ENCODE peak calls at places on chromosomes 11 and 22, in five cellular contexts. B is PC-3, V is adipocyte, D is upper lobe of left lung, I is IMR-90. F is an unnamed sample. For H3K4me1, the result is how much of the 10 kb centered on the place peaks cover.

GRCh38 chr11:67372993-67373915 is at the start of gene CLCF1:
- DNase-seq in V (peak), I (peak), B (peak), D (peak), F (peak)

GRCh38 chr11:31968774-31969433 is 122.0 kb upstream of the RCN1 start:
- DNase-seq in D (no peak), B (peak), V (peak), I (peak), F (no peak)

GRCh38 chr22:27677895-27678458 is 123.6 kb downstream of the MN1 start:
- DNase-seq in B (no peak), D (no peak), I (no peak), V (no peak), F (no peak)

GRCh38 chr11:115659061-115659963 is 155.1 kb upstream of the CADM1 start:
- DNase-seq in V (peak), B (no peak), I (peak), D (no peak), F (no peak)

GRCh38 chr11:104060004-104060403 is 23.6 kb downstream of the DDI1 start:
- DNase-seq in D (no peak), B (no peak), I (peak), V (peak), F (no peak)

GRCh38 chr11:117717485-117718314 is 79.3 kb downstream of the DSCAML1 start:
- DNase-seq in I (no peak), B (peak), D (peak), V (no peak), F (no peak)

GRCh38 chr11:12808519-12808918 is 134.3 kb downstream of the TEAD1 start:
- DNase-seq in B (peak), I (peak), D (no peak), V (no peak), F (no peak)

GRCh38 chr22:37021041-37021440 is 1.5 kb downstream of the MPST start:
- DNase-seq in D (no peak), B (no peak), I (no peak), V (no peak), F (no peak)

GRCh38 chr11:119115484-119116234 is 5.7 kb upstream of the HINFP start:
- DNase-seq in D (peak), B (no peak), I (no peak), V (no peak), F (no peak)

GRCh38 chr11:116929393-116930090 is 92.1 kb upstream of the APOA1 start:
- DNase-seq in D (no peak), V (peak), I (peak), B (no peak), F (no peak)

GRCh38 chr22:23859201-23859600 is 1.5 kb downstream of the SLC2A11 start:
- DNase-seq in V (no peak), D (no peak), B (no peak), I (no peak), F (no peak)

GRCh38 chr11:537622-538430 is 499 bp downstream of the LRRC56 start:
- DNase-seq in D (no peak), I (no peak), V (no peak), B (no peak), F (no peak)

GRCh38 chr11:27471588-27472397 is 797 bp downstream of the LGR4 start:
- DNase-seq in D (peak), V (peak), I (no peak), B (peak), F (peak)

GRCh38 chr11:3841426-3842304 is 906 bp upstream of the RHOG start:
- DNase-seq in D (peak), V (peak), I (peak), B (peak), F (peak)

GRCh38 chr11:130738618-130739017 is 177.7 kb downstream of the SNX19 start:
- DNase-seq in B (peak), D (no peak), V (peak), I (peak), F (no peak)

GRCh38 chr11:70606951-70607330 is 208.6 kb downstream of the CTTN start:
- DNase-seq in B (no peak), D (no peak), I (no peak), V (no peak), F (no peak)

GRCh38 chr11:96188625-96189006 is 154.4 kb downstream of the MAML2 start:
- DNase-seq in I (peak), D (no peak), V (peak), B (no peak), F (no peak)

GRCh38 chr22:40401532-40401931 is 31.1 kb downstream of the SGSM3 start:
- DNase-seq in B (no peak), V (no peak), D (no peak), I (no peak), F (peak)

GRCh38 chr11:35215945-35216344 is 77.0 kb downstream of the CD44 start:
- DNase-seq in V (no peak), D (no peak), B (no peak), I (no peak), F (no peak)

GRCh38 chr11:15629690-15630321 is 515.1 kb downstream of the INSC start:
- DNase-seq in I (no peak), V (peak), D (peak), B (no peak), F (no peak)

GRCh38 chr11:18802381-18803257 is 11.0 kb upstream of the PTPN5 start:
- DNase-seq in D (peak), B (peak), I (peak), V (peak), F (peak)

GRCh38 chr11:130062030-130062429 is 7.7 kb upstream of the APLP2 start:
- DNase-seq in B (peak), D (no peak), I (no peak), V (no peak), F (no peak)

GRCh38 chr11:102320166-102320565 is 2.9 kb downstream of the BIRC3 start:
- DNase-seq in V (no peak), B (no peak), I (no peak), D (no peak), F (no peak)

GRCh38 chr22:25111579-25112517 is 87.8 kb upstream of the CRYBB3 start:
- DNase-seq in I (no peak), V (peak), B (no peak), D (peak), F (no peak)

GRCh38 chr22:28341001-28341400 is 338.6 kb downstream of the TTC28 start:
- DNase-seq in V (peak), I (peak), D (no peak), B (peak), F (no peak)

GRCh38 chr22:26671317-26672059 is 14.1 kb downstream of the MIAT start:
- DNase-seq in V (no peak), I (no peak), D (peak), B (no peak), F (peak)

GRCh38 chr11:21263026-21263425 is 593.6 kb downstream of the NELL1 start:
- DNase-seq in I (no peak), D (no peak), V (no peak), B (no peak), F (no peak)

GRCh38 chr11:102328748-102329147 is 11.5 kb downstream of the BIRC3 start:
- DNase-seq in I (no peak), B (no peak), D (no peak), V (no peak), F (no peak)

GRCh38 chr11:64245401-64245796 is 1.3 kb downstream of the PPP1R14B start:
- DNase-seq in D (no peak), V (no peak), I (no peak), B (peak), F (peak)

GRCh38 chr11:64248578-64248977 is 1.8 kb upstream of the PPP1R14B start:
- DNase-seq in I (no peak), V (no peak), D (no peak), B (no peak), F (no peak)

GRCh38 chr11:64245797-64246623 is 733 bp downstream of the PPP1R14B start:
- DNase-seq in I (peak), D (peak), B (peak), V (peak), F (peak)

GRCh38 chr11:64247729-64248531 is 1.2 kb upstream of the PPP1R14B start:
- DNase-seq in V (no peak), D (no peak), B (no peak), I (no peak), F (no peak)

DNA sequence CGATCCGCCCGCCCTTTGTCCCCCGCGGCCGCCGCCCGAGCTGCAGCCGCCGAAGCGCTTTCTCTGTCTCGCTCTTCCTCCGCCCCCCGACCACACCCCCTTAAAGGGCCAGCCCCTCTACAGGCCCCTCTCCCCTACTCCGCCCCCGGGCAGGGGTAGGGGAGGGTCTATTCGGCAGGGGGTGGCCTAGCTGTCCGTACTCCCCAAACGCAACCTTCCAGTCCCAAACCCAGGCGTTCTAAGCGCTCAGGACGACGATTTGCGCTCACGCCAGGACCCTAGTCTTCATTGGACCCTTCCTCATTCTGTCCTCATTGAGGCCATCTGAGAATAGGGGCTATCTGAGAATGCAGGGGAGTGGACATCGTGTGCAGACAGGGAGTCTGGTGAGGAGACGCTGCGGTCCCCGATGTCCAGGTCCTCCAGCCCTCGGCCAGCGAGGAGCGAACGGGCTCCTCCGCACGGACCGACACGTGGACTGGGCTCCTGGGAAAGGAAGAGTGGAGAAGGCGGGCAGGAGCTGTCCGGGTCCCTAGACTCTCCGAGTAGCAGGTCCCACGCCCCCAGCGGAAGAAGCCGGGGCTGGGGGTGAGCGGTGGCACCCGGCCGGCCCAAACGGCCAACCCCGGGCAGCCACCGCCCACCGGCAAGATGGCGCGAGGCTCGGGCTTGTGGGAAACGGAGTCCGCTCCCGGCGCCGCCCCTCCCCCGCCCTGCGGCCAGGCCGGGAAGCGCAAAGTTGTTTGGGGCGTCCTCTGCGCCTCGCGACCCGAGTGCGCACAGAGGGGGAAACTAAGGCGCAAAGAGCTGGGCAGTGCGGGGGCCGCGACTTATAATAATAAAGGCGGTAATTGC is at the start of gene PPP1R14B:
- DNase-seq in B (peak), D (peak), V (peak), I (peak), F (peak)
- H3K4me1 ChIP-seq in B (under half), D (under half), V (under half), I (under half), F (under half)

GRCh38 chr11:66039765-66040164 is 9.2 kb downstream of the GAL3ST3 start:
- DNase-seq in D (no peak), V (no peak), I (no peak), B (no peak), F (no peak)
- H3K4me1 ChIP-seq in D (under half), V (under half), I (under half), B (under half), F (under half)

GRCh38 chr22:31635638-31636306 is 26.2 kb downstream of the PISD start:
- DNase-seq in D (peak), B (no peak), V (no peak), I (no peak), F (no peak)

GRCh38 chr22:31637375-31637937 is 24.6 kb downstream of the PISD start:
- DNase-seq in D (peak), B (no peak), V (no peak), I (no peak), F (no peak)

GRCh38 chr22:31639640-31640039 is 22.4 kb downstream of the PISD start:
- DNase-seq in B (peak), I (no peak), D (peak), V (no peak), F (no peak)

GRCh38 chr22:31637938-31638618 is 23.9 kb downstream of the PISD start:
- DNase-seq in V (no peak), I (no peak), B (no peak), D (peak), F (no peak)
- H3K4me1 ChIP-seq in V (under half), I (under half), B (under half), D (under half), F (under half)

DNA sequence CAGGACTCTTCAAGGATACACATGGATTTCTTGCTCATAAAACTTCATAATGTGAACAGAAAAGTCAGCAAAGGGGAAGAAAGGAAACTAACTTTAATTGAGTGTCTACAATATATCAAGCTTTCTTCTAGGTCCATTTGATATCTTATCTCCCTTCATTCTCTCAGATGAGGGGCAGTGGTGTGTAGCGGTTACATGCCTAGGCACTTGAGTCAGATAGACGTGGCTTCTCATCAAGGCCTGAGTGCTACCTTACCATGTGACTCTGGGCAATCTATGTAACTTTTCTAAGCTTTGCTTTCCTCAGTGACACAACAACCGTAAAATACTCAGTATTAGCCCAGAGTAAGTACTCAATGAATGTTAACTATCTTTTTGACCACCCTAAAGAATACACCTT is 25.2 kb upstream of the FZD4 start:
- DNase-seq in D (no peak), I (no peak), V (no peak), B (no peak), F (no peak)
- H3K4me1 ChIP-seq in D (under half), I (under half), V (half or more), B (under half), F (under half)

DNA sequence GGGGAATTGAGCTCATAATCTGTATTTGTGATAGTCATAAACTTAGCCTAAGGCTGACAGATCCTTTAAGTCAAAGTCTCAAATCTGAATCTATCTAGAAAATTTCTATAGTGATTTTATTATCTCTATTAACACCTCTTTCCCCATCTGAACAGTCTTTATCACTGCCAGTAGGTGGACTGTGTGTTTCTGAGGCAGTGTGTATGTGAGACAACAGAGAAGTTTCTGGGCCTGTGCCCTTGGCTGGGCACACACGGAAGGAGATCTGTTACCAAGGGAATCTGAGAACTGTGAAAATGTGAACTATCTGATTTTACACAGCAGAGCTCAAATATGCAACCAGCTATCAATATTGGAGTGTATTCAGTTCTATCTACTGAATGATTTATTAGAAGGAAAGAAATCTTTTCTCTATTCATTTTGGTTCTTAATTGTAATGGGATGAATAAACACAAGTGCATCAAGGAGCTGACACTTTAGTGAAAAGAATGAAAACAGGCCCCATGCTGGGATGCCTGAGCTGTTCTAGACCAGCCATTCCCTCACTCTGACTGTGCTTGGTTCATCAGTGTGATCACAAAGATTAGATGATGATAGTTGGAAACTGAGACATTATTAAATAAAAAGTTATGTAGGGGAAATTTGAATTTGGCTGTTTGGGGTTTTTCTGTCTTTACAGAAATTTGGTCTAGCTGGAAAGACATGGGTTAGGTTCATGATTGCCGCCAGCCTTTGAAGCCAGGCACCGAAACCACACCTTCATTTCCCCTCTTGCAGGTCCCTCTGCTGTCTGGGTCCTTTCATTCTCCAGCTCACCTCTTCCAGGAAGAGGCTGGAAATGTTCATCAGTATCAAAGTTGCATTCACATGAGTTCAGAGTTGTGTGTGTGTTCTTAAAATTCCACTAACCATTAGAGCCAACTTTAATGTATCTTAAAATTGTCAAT is 68.1 kb downstream of the LIF start:
- DNase-seq in D (no peak), V (no peak), B (no peak), I (no peak), F (no peak)
- H3K4me1 ChIP-seq in D (under half), V (under half), B (under half), I (under half), F (under half)

GRCh38 chr11:62505784-62506145 is 40.8 kb downstream of the AHNAK start:
- DNase-seq in I (no peak), D (no peak), V (no peak), B (no peak), F (no peak)
- H3K4me1 ChIP-seq in I (under half), D (half or more), V (under half), B (under half), F (under half)

GRCh38 chr11:120350637-120351036 is 14.4 kb downstream of the ARHGEF12 start:
- DNase-seq in I (no peak), D (no peak), V (no peak), B (no peak), F (no peak)
- H3K4me1 ChIP-seq in I (under half), D (under half), V (under half), B (under half), F (under half)

DNA sequence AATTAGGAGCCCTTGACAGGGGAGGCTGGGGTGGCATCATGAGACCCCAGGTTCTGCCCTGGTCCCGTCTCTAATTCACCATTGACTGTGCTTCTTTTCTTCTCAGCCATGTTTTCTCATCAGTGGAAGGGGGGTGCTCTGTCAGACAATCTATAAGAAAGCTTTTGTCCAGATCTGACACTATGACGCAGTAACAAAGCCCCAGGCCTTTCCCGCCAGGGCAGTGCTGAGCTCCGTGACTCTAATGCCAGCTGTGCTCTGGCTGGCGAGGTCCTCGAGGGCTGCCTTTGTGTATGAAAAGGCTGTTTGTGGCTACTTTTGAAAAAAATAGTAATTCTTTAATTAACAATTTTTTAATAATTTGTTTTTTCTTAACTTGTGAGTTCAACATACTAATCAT is 3.2 kb downstream of the CD6 start:
- DNase-seq in D (no peak), I (no peak), B (no peak), V (no peak), F (no peak)
- H3K4me1 ChIP-seq in D (under half), I (under half), B (under half), V (under half), F (half or more)

GRCh38 chr11:33323421-33323820 is 66.2 kb downstream of the HIPK3 start:
- DNase-seq in V (no peak), B (no peak), D (no peak), I (no peak), F (no peak)
- H3K4me1 ChIP-seq in V (under half), B (under half), D (half or more), I (under half), F (under half)

GRCh38 chr11:108221401-108221800 is 1.0 kb downstream of the NPAT start:
- DNase-seq in D (no peak), I (peak), B (peak), V (peak), F (no peak)

GRCh38 chr11:108223449-108224149 is 732 bp downstream of the ATM start:
- DNase-seq in B (no peak), V (peak), D (no peak), I (peak), F (peak)

GRCh38 chr11:108222686-108223448 is at the start of gene ATM:
- DNase-seq in I (peak), B (peak), D (peak), V (peak), F (peak)

GRCh38 chr11:108220721-108221346 is 1.6 kb downstream of the NPAT start:
- DNase-seq in V (peak), D (no peak), I (no peak), B (peak), F (no peak)

GRCh38 chr11:108221981-108222685 is at the start of gene NPAT:
- DNase-seq in D (no peak), B (no peak), I (no peak), V (no peak), F (peak)
- H3K4me1 ChIP-seq in D (under half), B (under half), I (under half), V (under half), F (under half)